ENCODE peak calls at places on chromosomes 12 and 14, in seven cellular contexts. One of them, this sample, is unnamed.

GRCh38 chr12:49230176-49230575 is 34.7 kb upstream of the TUBA1C start:
- DNase-seq in KG1: no peak
- DNase-seq in GM23248: no peak
- DNase-seq in NT2/D1: no peak
- DNase-seq in activated CD4-positive, CD25-positive, alpha-beta regulatory T cell: no peak
- DNase-seq in activated naive CD8-positive, alpha-beta T cell treated with anti-CD3 and anti-CD28 coated beads, Interleukin-2, amount 50 U/mL, for 24 hours: no peak
- DNase-seq in effector memory CD8-positive, alpha-beta T cell: no peak
- DNase-seq in this sample: no peak

GRCh38 chr12:104351023-104351983 is 47.8 kb downstream of the EID3 start:
- DNase-seq in KG1: no peak
- DNase-seq in GM23248: no peak
- DNase-seq in NT2/D1: peak
- DNase-seq in activated CD4-positive, CD25-positive, alpha-beta regulatory T cell: no peak
- DNase-seq in activated naive CD8-positive, alpha-beta T cell treated with anti-CD3 and anti-CD28 coated beads, Interleukin-2, amount 50 U/mL, for 24 hours: no peak
- DNase-seq in effector memory CD8-positive, alpha-beta T cell: no peak
- DNase-seq in this sample: no peak

GRCh38 chr12:50024227-50024626 is 1.1 kb downstream of the RACGAP1 start:
- DNase-seq in KG1: no peak
- DNase-seq in GM23248: no peak
- DNase-seq in NT2/D1: no peak
- DNase-seq in activated CD4-positive, CD25-positive, alpha-beta regulatory T cell: no peak
- DNase-seq in activated naive CD8-positive, alpha-beta T cell treated with anti-CD3 and anti-CD28 coated beads, Interleukin-2, amount 50 U/mL, for 24 hours: no peak
- DNase-seq in effector memory CD8-positive, alpha-beta T cell: no peak
- DNase-seq in this sample: no peak

GRCh38 chr14:88231626-88232025 is 91.4 kb downstream of the KCNK10 start:
- DNase-seq in KG1: no peak
- DNase-seq in GM23248: no peak
- DNase-seq in NT2/D1: no peak
- DNase-seq in activated CD4-positive, CD25-positive, alpha-beta regulatory T cell: no peak
- DNase-seq in activated naive CD8-positive, alpha-beta T cell treated with anti-CD3 and anti-CD28 coated beads, Interleukin-2, amount 50 U/mL, for 24 hours: no peak
- DNase-seq in effector memory CD8-positive, alpha-beta T cell: no peak
- DNase-seq in this sample: no peak

GRCh38 chr12:52600475-52600874 is 788 bp downstream of the KRT72 start:
- DNase-seq in KG1: no peak
- DNase-seq in GM23248: no peak
- DNase-seq in NT2/D1: no peak
- DNase-seq in activated CD4-positive, CD25-positive, alpha-beta regulatory T cell: no peak
- DNase-seq in activated naive CD8-positive, alpha-beta T cell treated with anti-CD3 and anti-CD28 coated beads, Interleukin-2, amount 50 U/mL, for 24 hours: no peak
- DNase-seq in effector memory CD8-positive, alpha-beta T cell: no peak
- DNase-seq in this sample: no peak

GRCh38 chr14:101017209-101017608 is 113.7 kb upstream of the RTL1 start:
- DNase-seq in KG1: no peak
- DNase-seq in GM23248: peak
- DNase-seq in NT2/D1: peak
- DNase-seq in activated CD4-positive, CD25-positive, alpha-beta regulatory T cell: no peak
- DNase-seq in activated naive CD8-positive, alpha-beta T cell treated with anti-CD3 and anti-CD28 coated beads, Interleukin-2, amount 50 U/mL, for 24 hours: no peak
- DNase-seq in effector memory CD8-positive, alpha-beta T cell: no peak
- DNase-seq in this sample: peak

GRCh38 chr14:33728010-33728498 is 222.8 kb downstream of the EGLN3 start:
- DNase-seq in KG1: no peak
- DNase-seq in GM23248: no peak
- DNase-seq in NT2/D1: no peak
- DNase-seq in activated CD4-positive, CD25-positive, alpha-beta regulatory T cell: no peak
- DNase-seq in activated naive CD8-positive, alpha-beta T cell treated with anti-CD3 and anti-CD28 coated beads, Interleukin-2, amount 50 U/mL, for 24 hours: no peak
- DNase-seq in effector memory CD8-positive, alpha-beta T cell: no peak
- DNase-seq in this sample: peak

GRCh38 chr12:122028601-122029560 is 7.2 kb downstream of the BCL7A start:
- DNase-seq in KG1: no peak
- DNase-seq in GM23248: no peak
- DNase-seq in NT2/D1: no peak
- DNase-seq in activated CD4-positive, CD25-positive, alpha-beta regulatory T cell: no peak
- DNase-seq in activated naive CD8-positive, alpha-beta T cell treated with anti-CD3 and anti-CD28 coated beads, Interleukin-2, amount 50 U/mL, for 24 hours: peak
- DNase-seq in effector memory CD8-positive, alpha-beta T cell: peak
- DNase-seq in this sample: peak

GRCh38 chr12:4984971-4985370 is 58.7 kb upstream of the KCNA5 start:
- DNase-seq in KG1: no peak
- DNase-seq in GM23248: no peak
- DNase-seq in NT2/D1: no peak
- DNase-seq in activated CD4-positive, CD25-positive, alpha-beta regulatory T cell: no peak
- DNase-seq in activated naive CD8-positive, alpha-beta T cell treated with anti-CD3 and anti-CD28 coated beads, Interleukin-2, amount 50 U/mL, for 24 hours: no peak
- DNase-seq in effector memory CD8-positive, alpha-beta T cell: no peak
- DNase-seq in this sample: no peak

GRCh38 chr12:25082628-25083027 is 112.3 kb downstream of the DNAI7 start:
- DNase-seq in KG1: no peak
- DNase-seq in GM23248: no peak
- DNase-seq in NT2/D1: no peak
- DNase-seq in activated CD4-positive, CD25-positive, alpha-beta regulatory T cell: no peak
- DNase-seq in activated naive CD8-positive, alpha-beta T cell treated with anti-CD3 and anti-CD28 coated beads, Interleukin-2, amount 50 U/mL, for 24 hours: no peak
- DNase-seq in effector memory CD8-positive, alpha-beta T cell: no peak
- DNase-seq in this sample: no peak

This sample was measured in M059J.